ENCODE peak calls at places on chromosomes 4 and X, in five cellular contexts. Y, L, J, Q and X are unnamed samples. For H3K9me3, the result is how much of the 10 kb centered on the place peaks cover.

GRCh38 chr4:154292589-154292988 is 199.0 kb downstream of the DCHS2 start:
- DNase-seq in Q (no peak), L (no peak), Y (no peak), J (no peak), X (no peak)

GRCh38 chrX:117645639-117646038 is 471.0 kb downstream of the KLHL13 start:
- DNase-seq in Y (no peak), L (no peak), J (no peak), Q (no peak), X (no peak)

GRCh38 chrX:115616943-115617563 is 56.1 kb downstream of the PLS3 start:
- DNase-seq in J (no peak), Q (no peak), Y (no peak), L (no peak), X (no peak)

GRCh38 chr4:165055601-165056000 is 1.9 kb downstream of the TRIM75 start:
- DNase-seq in Q (no peak), L (no peak), J (no peak), Y (no peak), X (no peak)

GRCh38 chrX:130902783-130903613 is at the start of gene ENOX2:
- DNase-seq in J (peak), L (peak), Y (peak), Q (peak), X (peak)

GRCh38 chr4:152950402-152951274 is 14.5 kb downstream of the FHDC1 start:
- DNase-seq in Q (no peak), Y (no peak), L (no peak), J (no peak), X (no peak)

GRCh38 chrX:108000751-108001150 is 18.6 kb upstream of the TEX13B start:
- DNase-seq in L (no peak), Y (no peak), Q (no peak), J (no peak), X (no peak)

GRCh38 chr4:92305878-92306520 is 2.2 kb downstream of the GRID2 start:
- DNase-seq in Q (no peak), L (no peak), J (no peak), Y (no peak), X (no peak)

GRCh38 chr4:138428611-138429010 is 186.5 kb upstream of the SLC7A11 start:
- DNase-seq in L (no peak), Q (no peak), Y (no peak), J (no peak), X (no peak)

GRCh38 chr4:78616046-78616498 is 64.5 kb downstream of the ANXA3 start:
- DNase-seq in Y (no peak), J (no peak), Q (no peak), L (no peak), X (no peak)

GRCh38 chr4:48960988-48961635 is 25.0 kb upstream of the CWH43 start:
- DNase-seq in J (no peak), L (no peak), Q (no peak), Y (no peak), X (no peak)

GRCh38 chr4:166391501-166391900 is 518.5 kb downstream of the TLL1 start:
- DNase-seq in J (no peak), L (no peak), Y (no peak), Q (no peak), X (no peak)

GRCh38 chrX:23902419-23902818 is 5.3 kb downstream of the APOO start:
- DNase-seq in J (no peak), Y (no peak), L (no peak), Q (no peak), X (no peak)

GRCh38 chrX:74133156-74133796 is 170.7 kb upstream of the ZCCHC13 start:
- DNase-seq in L (no peak), Q (no peak), J (no peak), Y (no peak), X (peak)

GRCh38 chr4:76951333-76952033 is 1.9 kb downstream of the SEPTIN11 start:
- DNase-seq in J (no peak), L (no peak), Y (no peak), Q (no peak), X (no peak)

GRCh38 chrX:132622130-132622529 is 133.3 kb upstream of the MBNL3 start:
- DNase-seq in Q (no peak), L (no peak), Y (no peak), J (no peak), X (no peak)

GRCh38 chr4:139131209-139131870 is 45.7 kb downstream of the ELF2 start:
- DNase-seq in Q (no peak), J (no peak), Y (no peak), L (no peak), X (no peak)

GRCh38 chr4:146340798-146341197 is 126.5 kb downstream of the REELD1 start:
- DNase-seq in L (no peak), J (no peak), Y (no peak), Q (no peak), X (no peak)

GRCh38 chrX:105653891-105654290 is 168.4 kb upstream of the NRK start:
- DNase-seq in L (no peak), Q (no peak), J (no peak), Y (no peak), X (no peak)

GRCh38 chr4:141388483-141388882 is 167.8 kb downstream of the ZNF330 start:
- DNase-seq in L (no peak), J (no peak), Y (no peak), Q (no peak), X (no peak)

GRCh38 chrX:150805736-150806135 is 92.7 kb downstream of the CD99L2 start:
- DNase-seq in J (no peak), L (no peak), Y (no peak), Q (no peak), X (no peak)

GRCh38 chrX:10633722-10634121 is 13.3 kb upstream of the MID1 start:
- DNase-seq in J (no peak), L (no peak), Q (no peak), Y (peak), X (no peak)

GRCh38 chr4:8846864-8847263 is 24.8 kb downstream of the HMX1 start:
- DNase-seq in Y (no peak), Q (no peak), L (no peak), J (no peak), X (no peak)

GRCh38 chr4:11328401-11328800 is 100.3 kb downstream of the HS3ST1 start:
- DNase-seq in J (no peak), L (no peak), Q (no peak), Y (no peak), X (no peak)

GRCh38 chr4:14524236-14524635 is 478.0 kb upstream of the CPEB2 start:
- DNase-seq in Y (no peak), Q (no peak), L (no peak), J (no peak), X (no peak)

GRCh38 chrX:139058831-139059495 is 347.4 kb upstream of the FGF13 start:
- DNase-seq in Q (no peak), Y (no peak), J (no peak), L (no peak), X (no peak)

GRCh38 chrX:4850312-4850711 is 1136.9 kb upstream of the PRKX start:
- DNase-seq in Y (no peak), Q (no peak), L (no peak), J (no peak), X (no peak)

GRCh38 chr4:20391224-20391623 is 139.5 kb downstream of the SLIT2 start:
- DNase-seq in L (no peak), Y (no peak), J (no peak), Q (no peak), X (no peak)

GRCh38 chrX:104668550-104668949 is 102.6 kb downstream of the IL1RAPL2 start:
- DNase-seq in L (no peak), Y (no peak), J (no peak), Q (no peak), X (no peak)

GRCh38 chr4:155780773-155781172 is 22.0 kb downstream of the GUCY1B1 start:
- DNase-seq in J (no peak), Q (no peak), Y (no peak), L (no peak), X (no peak)

GRCh38 chr4:163776961-163777360 is 282.5 kb downstream of the TMA16 start:
- DNase-seq in Q (no peak), L (no peak), J (no peak), Y (no peak), X (no peak)

GRCh38 chr4:181420950-181421349 is 822.3 kb upstream of the TENM3 start:
- DNase-seq in J (no peak), L (no peak), Y (no peak), Q (no peak), X (no peak)

GRCh38 chr4:87632469-87632868 is 17.6 kb upstream of the DMP1 start:
- DNase-seq in Y (no peak), J (no peak), Q (no peak), L (no peak), X (no peak)

GRCh38 chrX:68732906-68733493 is 85.5 kb downstream of the STARD8 start:
- DNase-seq in J (peak), Q (peak), Y (no peak), L (peak), X (peak)

GRCh38 chr4:103499094-103499493 is 220.7 kb downstream of the TACR3 start:
- DNase-seq in J (no peak), Y (no peak), L (no peak), Q (no peak), X (no peak)

GRCh38 chr4:116913451-116913850 is 171.9 kb downstream of the TRAM1L1 start:
- DNase-seq in J (no peak), L (no peak), Y (no peak), Q (no peak), X (no peak)

GRCh38 chr4:83067058-83067639 is 32.2 kb downstream of the COPS4 start:
- DNase-seq in J (no peak), Y (no peak), Q (no peak), L (no peak), X (no peak)

GRCh38 chr4:94409375-94409679 is 42.4 kb upstream of the PDLIM5 start:
- DNase-seq in L (no peak), Q (no peak), Y (no peak), J (no peak), X (no peak)

GRCh38 chrX:110557864-110558263 is 199.2 kb downstream of the RTL9 start:
- DNase-seq in Y (no peak), L (peak), Q (no peak), J (no peak), X (no peak)
- H3K9me3 ChIP-seq in Y (under half), L (under half), Q (under half), J (under half), X (under half)

GRCh38 chr4:97309111-97309510 is 834.2 kb downstream of the STPG2 start:
- DNase-seq in Q (no peak), L (no peak), J (no peak), Y (no peak), X (no peak)
- H3K9me3 ChIP-seq in Q (under half), L (under half), J (under half), Y (under half), X (under half)

GRCh38 chr4:134720030-134720429 is 518.4 kb upstream of the PABPC4L start:
- DNase-seq in Y (no peak), Q (no peak), L (no peak), J (no peak), X (no peak)

GRCh38 chr4:134727696-134728095 is 526.1 kb upstream of the PABPC4L start:
- DNase-seq in J (no peak), Y (no peak), L (no peak), Q (no peak), X (no peak)

DNA sequence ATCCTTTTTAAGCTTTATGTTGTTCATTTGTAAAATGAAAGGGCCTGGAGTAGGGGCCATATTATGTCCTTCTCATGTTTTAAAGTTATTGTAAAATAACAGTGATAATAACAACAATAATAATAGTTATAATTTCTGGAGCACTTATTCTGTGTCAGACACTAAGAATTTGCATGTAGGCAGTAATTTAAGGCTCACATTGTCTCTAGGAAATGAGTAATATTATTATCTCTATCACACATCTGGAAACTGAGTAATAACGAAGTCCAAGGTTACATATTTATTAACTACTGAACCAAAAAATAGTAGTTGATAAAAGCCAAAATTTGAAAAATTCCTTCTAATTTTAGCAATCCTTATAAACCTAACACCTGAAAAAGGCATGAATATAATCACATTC is 520.7 kb upstream of the PABPC4L start:
- DNase-seq in Y (no peak), J (no peak), Q (no peak), L (no peak), X (no peak)
- H3K9me3 ChIP-seq in Y (under half), J (under half), Q (under half), L (under half), X (under half)

GRCh38 chrX:145620666-145621065 is 197.0 kb upstream of the SLITRK2 start:
- DNase-seq in Q (no peak), J (no peak), Y (no peak), L (no peak), X (no peak)
- H3K9me3 ChIP-seq in Q (under half), J (under half), Y (under half), L (under half), X (under half)

GRCh38 chrX:153728951-153729631 is 4.4 kb downstream of the ABCD1 start:
- DNase-seq in Y (no peak), L (no peak), Q (no peak), J (no peak), X (no peak)
- H3K9me3 ChIP-seq in Y (under half), L (under half), Q (under half), J (under half), X (under half)

GRCh38 chrX:135395064-135395463 is 26.7 kb upstream of the SMIM10L2A start:
- DNase-seq in L (no peak), J (no peak), Y (no peak), Q (no peak), X (no peak)
- H3K9me3 ChIP-seq in L (under half), J (under half), Y (under half), Q (under half), X (under half)

GRCh38 chrX:44705817-44706551 is 137.8 kb upstream of the DUSP21 start:
- DNase-seq in J (no peak), L (no peak), Y (no peak), Q (no peak), X (no peak)

GRCh38 chrX:44708470-44708869 is 135.4 kb upstream of the DUSP21 start:
- DNase-seq in Y (no peak), L (no peak), J (no peak), Q (no peak), X (no peak)
- H3K9me3 ChIP-seq in Y (under half), L (under half), J (under half), Q (under half), X (under half)

DNA sequence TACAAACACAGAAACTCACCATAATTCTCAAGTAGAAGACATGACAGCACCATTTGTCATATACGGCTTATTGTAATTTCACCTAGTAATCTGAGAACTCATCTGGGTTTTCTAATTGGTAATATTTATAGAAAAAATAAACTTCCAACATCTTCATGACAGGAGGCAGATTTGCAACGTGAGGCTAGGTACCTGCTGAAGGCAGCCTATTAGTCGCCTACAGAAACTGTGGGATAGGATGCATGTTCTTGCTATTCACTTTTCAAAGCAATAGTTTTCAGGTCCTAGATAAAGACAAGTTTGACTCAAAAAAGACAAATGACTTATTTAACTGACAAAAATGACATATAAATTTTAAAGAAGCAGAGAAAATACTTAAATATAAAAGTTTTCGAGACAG is 2.9 kb downstream of the ZNF732 start:
- DNase-seq in L (no peak), Q (no peak), Y (no peak), J (no peak), X (no peak)
- H3K9me3 ChIP-seq in L (under half), Q (under half), Y (under half), J (under half), X (under half)

GRCh38 chr4:18953613-18954012 is 932.1 kb upstream of the LCORL start:
- DNase-seq in L (no peak), Q (no peak), J (no peak), Y (no peak), X (no peak)

GRCh38 chr4:18957721-18958120 is 936.2 kb upstream of the LCORL start:
- DNase-seq in L (no peak), J (no peak), Y (no peak), Q (no peak), X (no peak)

DNA sequence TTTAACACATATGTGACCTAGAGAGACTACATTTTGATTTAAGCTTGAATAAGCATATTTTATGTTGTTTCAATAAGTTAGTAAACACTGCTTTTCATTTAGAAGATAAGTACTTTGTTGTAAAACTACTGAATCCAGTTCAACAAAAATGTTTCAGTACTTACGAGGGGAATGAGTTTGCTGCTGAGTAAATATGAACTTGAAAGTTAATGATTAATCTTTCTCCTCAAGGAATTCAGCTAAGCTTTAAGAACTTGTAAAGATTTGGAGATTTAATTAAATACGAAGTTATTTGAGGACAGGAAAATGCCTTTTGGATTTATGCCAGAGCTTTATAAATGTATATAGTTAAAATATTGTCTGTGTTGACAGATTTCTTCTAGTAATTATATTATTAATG is 933.0 kb upstream of the LCORL start:
- DNase-seq in L (no peak), Y (no peak), J (no peak), Q (no peak), X (no peak)
- H3K9me3 ChIP-seq in L (under half), Y (under half), J (under half), Q (under half), X (under half)